ENCODE peak calls at places on chromosomes 4 and X, in seven cellular contexts. T, W, R, B, E, S and L are unnamed samples.

GRCh38 chrX:41518841-41519220 is 71.7 kb downstream of the NYX start:
- DNase-seq in B (peak; percentile 40), R (peak; percentile 21), W (no peak), S (no peak), T (no peak), E (no peak), L (no peak)

GRCh38 chr4:87005690-87006461 is 71.1 kb downstream of the AFF1 start:
- DNase-seq in S (no peak), R (no peak), W (no peak), B (peak; percentile 18), E (peak; percentile 43), T (no peak), L (peak; percentile 11)

GRCh38 chr4:154004859-154005520 is 216.1 kb upstream of the SFRP2 start:
- DNase-seq in S (no peak), B (peak; percentile 92), W (no peak), R (peak; percentile 73), E (peak; percentile 45), T (no peak), L (peak; percentile 19)

GRCh38 chrX:15241258-15241657 is 28.6 kb downstream of the ASB9 start:
- DNase-seq in B (no peak), R (no peak), S (no peak), E (no peak), T (no peak), W (no peak), L (no peak)

GRCh38 chr4:74004668-74005067 is 6.2 kb upstream of the CXCL5 start:
- DNase-seq in E (no peak), T (no peak), W (no peak), B (no peak), S (no peak), R (no peak), L (no peak)

GRCh38 chr4:55906323-55906722 is 42.4 kb upstream of the CEP135 start:
- DNase-seq in E (no peak), B (no peak), T (no peak), R (no peak), S (no peak), W (no peak), L (no peak)

GRCh38 chr4:94116842-94117241 is 90.8 kb upstream of the SMARCAD1 start:
- DNase-seq in W (no peak), R (no peak), T (no peak), E (no peak), S (no peak), B (no peak), L (no peak)

GRCh38 chr4:42460043-42460442 is 62.8 kb downstream of the SHISA3 start:
- DNase-seq in T (no peak), S (no peak), E (no peak), R (no peak), B (no peak), W (no peak), L (no peak)

GRCh38 chrX:71225661-71226060 is 2.6 kb downstream of the GJB1 start:
- DNase-seq in W (no peak), E (peak; percentile 30), S (no peak), R (no peak), B (no peak), T (no peak), L (no peak)

GRCh38 chr4:177952723-177953122 is 510.5 kb upstream of the AGA start:
- DNase-seq in T (no peak), R (no peak), S (no peak), E (no peak), B (no peak), W (no peak), L (no peak)

GRCh38 chrX:110418857-110419249 is 60.2 kb downstream of the RTL9 start:
- DNase-seq in S (no peak), T (no peak), E (no peak), W (no peak), B (peak; percentile 95), R (no peak), L (no peak)

GRCh38 chr4:140003851-140004579 is 150.0 kb downstream of the MAML3 start:
- DNase-seq in T (no peak), E (no peak), R (no peak), B (no peak), W (no peak), S (no peak), L (no peak)

GRCh38 chr4:139913995-139914394 is 240.0 kb downstream of the MAML3 start:
- DNase-seq in E (no peak), B (peak; percentile 76), S (no peak), R (no peak), T (no peak), W (no peak), L (no peak)

DNA sequence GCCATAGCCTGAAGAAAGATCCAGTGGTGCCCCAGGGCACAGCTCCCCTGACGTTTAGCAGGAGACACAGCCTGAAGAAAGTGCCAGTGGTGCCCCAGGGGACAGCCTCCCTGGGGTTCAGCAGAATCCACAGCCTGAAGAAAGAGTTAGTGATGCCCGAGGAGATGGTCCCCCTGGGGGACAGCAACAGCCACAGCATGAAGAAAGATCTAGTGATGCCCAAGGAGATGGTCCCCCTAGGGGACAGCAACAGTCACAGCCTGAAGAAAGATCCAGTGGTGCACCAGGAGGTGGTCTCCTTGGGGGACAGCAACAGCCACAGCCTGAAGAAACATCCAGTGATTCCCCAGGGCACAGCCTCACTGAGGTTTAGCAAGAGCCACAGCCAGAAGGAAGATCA is 2.8 kb downstream of the TEX13C start:
- DNase-seq in S (no peak), W (no peak), B (no peak), R (no peak), E (no peak), T (no peak), L (no peak)
- TF ChIP-seq CTCF in S (no peak), W (no peak), B (no peak), R (no peak), E (no peak), T (no peak), L (no peak)

DNA sequence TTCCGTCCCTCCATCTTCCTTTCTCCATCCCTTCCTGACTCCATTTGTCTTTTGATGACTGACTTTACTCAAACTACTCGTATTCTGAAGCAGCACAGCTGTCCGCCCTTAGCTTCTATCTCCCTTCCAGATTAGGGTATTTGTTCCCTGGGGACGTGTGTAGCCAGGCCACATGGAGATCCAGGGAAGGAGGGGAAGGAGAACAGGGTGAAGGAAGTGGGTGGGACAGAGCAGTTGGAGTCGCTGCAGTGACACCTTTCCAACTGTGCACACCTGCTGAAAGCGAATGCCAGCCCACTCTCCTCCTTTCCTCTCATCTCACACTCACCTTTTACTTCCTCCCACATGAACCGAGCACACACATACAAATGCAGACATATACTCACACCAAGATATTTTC is 323.8 kb downstream of the DCTD start:
- DNase-seq in S (no peak), W (no peak), E (no peak), R (no peak), T (no peak), B (no peak), L (no peak)
- H3K27ac ChIP-seq in S (no peak overlapping the region), W (no peak overlapping the region), E (no peak overlapping the region), R (no peak overlapping the region), T (no peak overlapping the region), B (no peak overlapping the region), L (no peak overlapping the region)

GRCh38 chrX:66030505-66031317 is 9.2 kb downstream of the VSIG4 start:
- DNase-seq in W (peak; percentile 10), T (no peak), R (peak; percentile 3), B (no peak), E (peak; percentile 15), S (no peak), L (no peak)
- TF ChIP-seq CTCF in W (peak; percentile 69), T (peak; percentile 55), R (peak; percentile 68), B (peak; percentile 37), E (no peak), S (peak; percentile 31), L (no peak)

DNA sequence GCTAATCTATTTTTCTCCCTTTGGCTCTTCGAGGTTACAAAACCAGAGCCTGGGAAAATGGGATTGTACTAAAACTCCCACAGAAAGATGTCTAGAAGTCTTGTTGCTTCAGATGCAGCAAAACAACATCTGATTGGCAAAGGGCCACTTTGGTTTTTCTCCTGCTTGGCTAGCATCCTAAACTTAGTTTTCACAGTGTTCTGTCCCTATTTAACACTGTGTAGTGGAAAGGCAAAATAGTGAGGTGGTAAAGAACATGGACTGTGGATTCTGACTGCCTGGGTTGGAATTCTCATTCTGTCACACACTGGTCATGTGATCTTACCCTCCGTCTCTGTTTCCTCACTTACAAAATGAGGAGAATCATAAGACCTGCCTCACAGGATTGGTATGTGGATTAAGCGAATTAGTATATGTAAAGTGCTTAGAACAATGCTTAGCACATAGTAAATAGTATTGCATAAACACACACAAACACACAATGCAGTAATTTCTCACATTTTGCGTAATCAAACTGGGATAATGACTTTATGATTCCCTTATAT is 23.5 kb downstream of the TIGD2 start:
- DNase-seq in R (peak; percentile 71), T (no peak), S (no peak), W (no peak), B (peak; percentile 87), E (peak; percentile 69), L (peak; percentile 16)
- H3K27ac ChIP-seq in R (no peak overlapping the region), T (no peak overlapping the region), S (no peak overlapping the region), W (no peak overlapping the region), B (no peak overlapping the region), E (peak overlapping the region; percentile 12), L (no peak overlapping the region)